ENCODE peak calls at places on chromosomes 1 and 21, in eight cellular contexts. N, Q, L, A, P, T, S and I are unnamed samples.

GRCh38 chr1:14259191-14259757 is 339.2 kb upstream of the KAZN start:
- DNase-seq in P (no peak), T (no peak), Q (no peak), L (peak), N (no peak), S (no peak), A (no peak), I (no peak)

GRCh38 chr1:78284354-78284753 is 206.4 kb upstream of the PTGFR start:
- DNase-seq in P (no peak), Q (no peak), S (no peak), T (no peak), L (no peak), N (no peak), A (no peak), I (no peak)

GRCh38 chr1:2381741-2382620 is 9.4 kb downstream of the MORN1 start:
- DNase-seq in S (peak), Q (peak), P (peak), N (peak), T (no peak), L (no peak), A (peak), I (no peak)

GRCh38 chr1:75132421-75133381 is 1.5 kb upstream of the LHX8 start:
- DNase-seq in Q (no peak), A (peak), N (no peak), S (no peak), T (no peak), P (peak), L (no peak), I (no peak)

GRCh38 chr1:111399792-111400610 is 27.5 kb downstream of the OVGP1 start:
- DNase-seq in A (peak), L (no peak), S (no peak), P (peak), Q (no peak), T (peak), N (peak), I (no peak)

GRCh38 chr1:75514270-75514669 is 96.6 kb downstream of the SLC44A5 start:
- DNase-seq in T (no peak), L (no peak), S (no peak), N (no peak), Q (no peak), P (no peak), A (no peak), I (no peak)

GRCh38 chr1:113780363-113781146 is 21.3 kb upstream of the PHTF1 start:
- DNase-seq in T (no peak), N (no peak), P (no peak), Q (no peak), A (no peak), L (no peak), S (no peak), I (no peak)

GRCh38 chr1:235160395-235160964 is 570 bp downstream of the RBM34 start:
- DNase-seq in P (peak), Q (no peak), L (no peak), T (no peak), S (no peak), N (peak), A (no peak), I (peak)

GRCh38 chr1:173660306-173660705 is 9.3 kb downstream of the ANKRD45 start:
- DNase-seq in Q (no peak), N (no peak), L (no peak), S (no peak), A (no peak), T (no peak), P (no peak), I (no peak)

GRCh38 chr1:20726932-20727745 is 5.4 kb downstream of the SH2D5 start:
- DNase-seq in T (no peak), Q (no peak), P (no peak), A (no peak), S (no peak), N (no peak), L (no peak), I (no peak)

GRCh38 chr1:29133861-29134694 is 10.4 kb upstream of the TMEM200B start:
- DNase-seq in T (no peak), P (peak), A (no peak), Q (no peak), S (no peak), L (no peak), N (no peak), I (no peak)

GRCh38 chr1:183879477-183879876 is 74.6 kb downstream of the RGL1 start:
- DNase-seq in P (no peak), L (no peak), A (no peak), T (no peak), S (no peak), N (no peak), Q (no peak), I (no peak)

GRCh38 chr1:151790940-151791651 is 796 bp upstream of the TDRKH start:
- DNase-seq in L (no peak), Q (no peak), A (no peak), N (peak), T (peak), P (no peak), S (no peak), I (no peak)

GRCh38 chr1:209769956-209770355 is 14.1 kb downstream of the TRAF3IP3 start:
- DNase-seq in S (no peak), A (no peak), Q (no peak), T (no peak), P (no peak), L (no peak), N (no peak), I (no peak)

GRCh38 chr1:159924791-159925712 is at the start of gene TAGLN2:
- DNase-seq in S (peak), P (peak), N (peak), Q (peak), T (no peak), A (peak), L (peak), I (peak)

GRCh38 chr21:15022608-15023261 is 42.1 kb downstream of the NRIP1 start:
- DNase-seq in P (no peak), N (no peak), L (no peak), Q (no peak), A (no peak), S (no peak), T (no peak), I (no peak)

GRCh38 chr1:43930168-43930948 is 3.2 kb upstream of the ARTN start:
- DNase-seq in Q (no peak), T (no peak), S (peak), A (no peak), P (peak), L (no peak), N (peak), I (no peak)

GRCh38 chr1:223657978-223658377 is 7.5 kb downstream of the CAPN8 start:
- DNase-seq in S (no peak), N (no peak), L (no peak), P (no peak), A (no peak), T (no peak), Q (no peak), I (no peak)

GRCh38 chr21:15437873-15438272 is 291.9 kb upstream of the USP25 start:
- DNase-seq in A (no peak), P (peak), S (no peak), L (no peak), T (no peak), N (peak), Q (no peak), I (no peak)

GRCh38 chr1:85460555-85461088 is 4.3 kb downstream of the DDAH1 start:
- DNase-seq in N (peak), Q (no peak), L (no peak), S (no peak), T (no peak), A (no peak), P (no peak), I (no peak)

GRCh38 chr1:204136814-204137213 is 15.0 kb downstream of the ETNK2 start:
- DNase-seq in P (no peak), Q (no peak), S (no peak), T (no peak), L (no peak), A (no peak), N (no peak), I (no peak)

GRCh38 chr1:113191579-113192076 is 118.6 kb downstream of the LRIG2 start:
- DNase-seq in S (no peak), T (no peak), P (peak), N (peak), L (no peak), A (no peak), Q (no peak), I (no peak)

GRCh38 chr1:181251001-181251712 is 162.7 kb downstream of the IER5 start:
- DNase-seq in S (no peak), L (no peak), N (peak), Q (no peak), A (no peak), P (no peak), T (peak), I (no peak)

GRCh38 chr1:27804791-27805190 is 25.8 kb upstream of the PPP1R8 start:
- DNase-seq in Q (no peak), S (no peak), A (no peak), L (no peak), N (no peak), T (no peak), P (no peak), I (no peak)

GRCh38 chr1:208654241-208654640 is 410.1 kb upstream of the PLXNA2 start:
- DNase-seq in P (peak), L (no peak), T (peak), Q (no peak), S (peak), A (peak), N (peak), I (no peak)

GRCh38 chr21:16087523-16087922 is 357.7 kb downstream of the USP25 start:
- DNase-seq in Q (no peak), L (no peak), S (no peak), A (no peak), P (no peak), T (no peak), N (no peak), I (no peak)

GRCh38 chr1:246837418-246838117 is 94.2 kb downstream of the AHCTF1 start:
- DNase-seq in P (no peak), S (no peak), A (no peak), T (no peak), L (no peak), Q (no peak), N (no peak), I (no peak)

GRCh38 chr1:1605034-1605591 is 5.2 kb upstream of the FNDC10 start:
- DNase-seq in T (no peak), Q (no peak), L (no peak), A (no peak), S (peak), N (no peak), P (no peak), I (no peak)

GRCh38 chr1:205248793-205249601 is 21.3 kb downstream of the TMCC2 start:
- DNase-seq in P (no peak), T (peak), Q (no peak), S (no peak), L (no peak), A (no peak), N (no peak), I (no peak)

GRCh38 chr1:64864018-64864945 is 102.1 kb downstream of the JAK1 start:
- DNase-seq in A (no peak), S (no peak), T (no peak), P (peak), N (peak), Q (peak), L (peak), I (peak)

GRCh38 chr1:227729144-227729880 is 5.8 kb downstream of the JMJD4 start:
- DNase-seq in Q (no peak), T (no peak), P (peak), N (peak), S (peak), A (no peak), L (no peak), I (no peak)

GRCh38 chr1:151370211-151370911 is 2.1 kb downstream of the SELENBP1 start:
- DNase-seq in S (no peak), P (no peak), N (no peak), T (no peak), L (no peak), Q (no peak), A (no peak), I (no peak)

GRCh38 chr1:27650527-27651175 is 15.7 kb upstream of the FGR start:
- DNase-seq in N (peak), L (no peak), P (no peak), Q (no peak), S (peak), A (no peak), T (no peak), I (no peak)